ENCODE peak calls at places on chromosomes 5 and 9, in ten cellular contexts. One of them, this sample, is unnamed.

GRCh38 chr9:806285-807156 is 35.0 kb upstream of the DMRT1 start:
- DNase-seq in NB4: peak
- DNase-seq in GM10248: peak
- DNase-seq in astrocyte of the spinal cord: peak
- DNase-seq in AG04450: peak
- DNase-seq in adrenal gland: no peak
- DNase-seq in foreskin fibroblast: peak
- DNase-seq in WTC11: no peak
- DNase-seq in A549: peak
- DNase-seq in progenitor cell of endocrine pancreas: no peak
- DNase-seq in this sample: no peak

GRCh38 chr5:176319827-176320554 is 41.6 kb downstream of the KIAA1191 start:
- DNase-seq in NB4: peak
- DNase-seq in GM10248: no peak
- DNase-seq in astrocyte of the spinal cord: peak
- DNase-seq in AG04450: no peak
- DNase-seq in adrenal gland: no peak
- DNase-seq in foreskin fibroblast: no peak
- DNase-seq in WTC11: no peak
- DNase-seq in A549: peak
- DNase-seq in progenitor cell of endocrine pancreas: no peak
- DNase-seq in this sample: no peak

GRCh38 chr9:117704024-117704575 is at the start of gene TLR4:
- DNase-seq in NB4: peak
- DNase-seq in GM10248: peak
- DNase-seq in astrocyte of the spinal cord: peak
- DNase-seq in AG04450: no peak
- DNase-seq in adrenal gland: peak
- DNase-seq in foreskin fibroblast: peak
- DNase-seq in WTC11: peak
- DNase-seq in A549: no peak
- DNase-seq in progenitor cell of endocrine pancreas: no peak
- DNase-seq in this sample: no peak

GRCh38 chr5:61737991-61738390 is 405.9 kb downstream of the ZSWIM6 start:
- DNase-seq in NB4: no peak
- DNase-seq in GM10248: no peak
- DNase-seq in astrocyte of the spinal cord: no peak
- DNase-seq in AG04450: no peak
- DNase-seq in adrenal gland: no peak
- DNase-seq in foreskin fibroblast: no peak
- DNase-seq in WTC11: no peak
- DNase-seq in A549: no peak
- DNase-seq in progenitor cell of endocrine pancreas: no peak
- DNase-seq in this sample: no peak

GRCh38 chr5:129244478-129244877 is 149.9 kb downstream of the ISOC1 start:
- DNase-seq in NB4: no peak
- DNase-seq in GM10248: no peak
- DNase-seq in astrocyte of the spinal cord: no peak
- DNase-seq in AG04450: no peak
- DNase-seq in adrenal gland: no peak
- DNase-seq in foreskin fibroblast: peak
- DNase-seq in WTC11: no peak
- DNase-seq in A549: no peak
- DNase-seq in progenitor cell of endocrine pancreas: no peak
- DNase-seq in this sample: no peak

GRCh38 chr9:27109621-27110020 is 596 bp downstream of the TEK start:
- DNase-seq in NB4: no peak
- DNase-seq in GM10248: no peak
- DNase-seq in astrocyte of the spinal cord: no peak
- DNase-seq in AG04450: no peak
- DNase-seq in adrenal gland: no peak
- DNase-seq in foreskin fibroblast: no peak
- DNase-seq in WTC11: no peak
- DNase-seq in A549: no peak
- DNase-seq in progenitor cell of endocrine pancreas: no peak
- DNase-seq in this sample: no peak

GRCh38 chr9:79616971-79617370 is 45.2 kb downstream of the TLE4 start:
- DNase-seq in NB4: no peak
- DNase-seq in GM10248: no peak
- DNase-seq in astrocyte of the spinal cord: no peak
- DNase-seq in AG04450: no peak
- DNase-seq in adrenal gland: peak
- DNase-seq in foreskin fibroblast: no peak
- DNase-seq in WTC11: no peak
- DNase-seq in A549: no peak
- DNase-seq in progenitor cell of endocrine pancreas: no peak
- DNase-seq in this sample: no peak

GRCh38 chr5:139636207-139636792 is 11.8 kb upstream of the CXXC5 start:
- DNase-seq in NB4: no peak
- DNase-seq in GM10248: peak
- DNase-seq in astrocyte of the spinal cord: peak
- DNase-seq in AG04450: no peak
- DNase-seq in adrenal gland: no peak
- DNase-seq in foreskin fibroblast: no peak
- DNase-seq in WTC11: no peak
- DNase-seq in A549: no peak
- DNase-seq in progenitor cell of endocrine pancreas: no peak
- DNase-seq in this sample: no peak

GRCh38 chr9:1055156-1055555 is 5.0 kb downstream of the DMRT2 start:
- DNase-seq in NB4: no peak
- DNase-seq in GM10248: no peak
- DNase-seq in astrocyte of the spinal cord: no peak
- DNase-seq in AG04450: no peak
- DNase-seq in adrenal gland: no peak
- DNase-seq in foreskin fibroblast: no peak
- DNase-seq in WTC11: no peak
- DNase-seq in A549: no peak
- DNase-seq in progenitor cell of endocrine pancreas: no peak
- DNase-seq in this sample: no peak

GRCh38 chr9:104860280-104860679 is 67.7 kb downstream of the ABCA1 start:
- DNase-seq in NB4: peak
- DNase-seq in GM10248: peak
- DNase-seq in astrocyte of the spinal cord: no peak
- DNase-seq in AG04450: no peak
- DNase-seq in adrenal gland: no peak
- DNase-seq in foreskin fibroblast: no peak
- DNase-seq in WTC11: no peak
- DNase-seq in A549: no peak
- DNase-seq in progenitor cell of endocrine pancreas: no peak
- DNase-seq in this sample: no peak

GRCh38 chr9:104866186-104866585 is 61.8 kb downstream of the ABCA1 start:
- DNase-seq in NB4: no peak
- DNase-seq in GM10248: no peak
- DNase-seq in astrocyte of the spinal cord: peak
- DNase-seq in AG04450: no peak
- DNase-seq in adrenal gland: peak
- DNase-seq in foreskin fibroblast: peak
- DNase-seq in WTC11: no peak
- DNase-seq in A549: no peak
- DNase-seq in progenitor cell of endocrine pancreas: no peak
- DNase-seq in this sample: no peak

GRCh38 chr9:104864675-104865104 is 63.3 kb downstream of the ABCA1 start:
- DNase-seq in NB4: no peak
- DNase-seq in GM10248: no peak
- DNase-seq in astrocyte of the spinal cord: peak
- DNase-seq in AG04450: peak
- DNase-seq in adrenal gland: no peak
- DNase-seq in foreskin fibroblast: peak
- DNase-seq in WTC11: no peak
- DNase-seq in A549: no peak
- DNase-seq in progenitor cell of endocrine pancreas: no peak
- DNase-seq in this sample: no peak

GRCh38 chr9:104861406-104861805 is 66.5 kb downstream of the ABCA1 start:
- DNase-seq in NB4: peak
- DNase-seq in GM10248: no peak
- DNase-seq in astrocyte of the spinal cord: no peak
- DNase-seq in AG04450: no peak
- DNase-seq in adrenal gland: no peak
- DNase-seq in foreskin fibroblast: no peak
- DNase-seq in WTC11: no peak
- DNase-seq in A549: no peak
- DNase-seq in progenitor cell of endocrine pancreas: no peak
- DNase-seq in this sample: no peak

GRCh38 chr9:104863180-104863883 is 64.6 kb downstream of the ABCA1 start:
- DNase-seq in NB4: peak
- DNase-seq in GM10248: peak
- DNase-seq in astrocyte of the spinal cord: peak
- DNase-seq in AG04450: peak
- DNase-seq in adrenal gland: peak
- DNase-seq in foreskin fibroblast: peak
- DNase-seq in WTC11: peak
- DNase-seq in A549: peak
- DNase-seq in progenitor cell of endocrine pancreas: no peak
- DNase-seq in this sample: no peak
- TF ChIP-seq CTCF in NB4: peak
- TF ChIP-seq CTCF in GM10248: peak
- TF ChIP-seq CTCF in astrocyte of the spinal cord: peak
- TF ChIP-seq CTCF in AG04450: peak
- TF ChIP-seq CTCF in adrenal gland: peak
- TF ChIP-seq CTCF in foreskin fibroblast: peak
- TF ChIP-seq CTCF in WTC11: peak
- TF ChIP-seq CTCF in A549: peak
- TF ChIP-seq CTCF in progenitor cell of endocrine pancreas: peak
- TF ChIP-seq CTCF in this sample: peak

DNA sequence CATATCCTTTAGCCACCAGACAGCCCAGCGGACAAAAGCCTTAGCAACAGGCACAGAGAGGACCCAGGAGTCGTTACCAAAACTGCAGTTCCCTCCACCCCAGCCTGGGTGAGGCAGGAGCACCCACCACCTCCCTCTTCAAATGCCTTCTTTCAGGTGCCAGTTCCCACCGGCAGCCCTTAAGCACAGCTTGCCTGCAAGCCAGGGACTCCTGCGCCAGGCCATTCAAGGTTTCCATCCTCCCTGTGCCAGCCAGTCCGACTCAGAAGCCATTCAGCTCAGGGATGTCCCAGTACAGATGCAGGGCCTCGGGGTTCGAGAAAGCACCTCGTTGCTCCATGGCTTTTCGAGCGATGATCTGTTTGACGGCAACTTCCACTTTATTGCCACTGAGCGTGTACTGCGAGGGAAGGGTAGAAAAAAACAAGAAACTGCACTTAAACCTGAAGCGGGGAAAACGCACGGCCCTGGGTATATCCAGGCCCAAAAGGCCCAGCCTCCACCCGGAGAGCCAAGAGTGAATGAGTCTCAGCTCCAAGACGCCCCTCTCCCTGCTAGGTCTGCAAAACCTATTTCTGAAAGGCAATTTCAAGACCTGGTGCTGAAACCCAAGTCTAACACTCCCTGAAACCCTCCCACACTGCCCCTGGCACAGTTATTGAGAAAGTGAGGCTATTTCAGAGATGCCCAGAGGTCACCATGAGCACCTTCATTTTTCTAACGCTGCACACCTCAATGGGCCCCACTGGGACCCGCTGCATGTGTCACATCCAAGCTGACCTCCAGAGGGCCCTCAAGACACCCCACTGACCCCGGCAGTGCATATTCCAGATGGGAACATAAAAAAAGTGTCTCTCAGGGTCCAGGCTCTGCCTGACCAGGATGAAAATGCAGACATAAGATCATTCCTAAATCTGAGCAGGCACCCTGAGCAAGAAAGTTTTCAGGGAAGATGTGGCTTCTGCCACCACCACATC is 36.8 kb upstream of the ZNF354A start:
- DNase-seq in NB4: no peak
- DNase-seq in GM10248: no peak
- DNase-seq in astrocyte of the spinal cord: no peak
- DNase-seq in AG04450: no peak
- DNase-seq in adrenal gland: no peak
- DNase-seq in foreskin fibroblast: no peak
- DNase-seq in WTC11: peak
- DNase-seq in A549: no peak
- DNase-seq in progenitor cell of endocrine pancreas: no peak
- DNase-seq in this sample: no peak
- TF ChIP-seq CTCF in NB4: peak
- TF ChIP-seq CTCF in GM10248: no peak
- TF ChIP-seq CTCF in astrocyte of the spinal cord: no peak
- TF ChIP-seq CTCF in AG04450: no peak
- TF ChIP-seq CTCF in adrenal gland: no peak
- TF ChIP-seq CTCF in foreskin fibroblast: no peak
- TF ChIP-seq CTCF in WTC11: no peak
- TF ChIP-seq CTCF in A549: no peak
- TF ChIP-seq CTCF in progenitor cell of endocrine pancreas: peak
- TF ChIP-seq CTCF in this sample: no peak

GRCh38 chr5:4083591-4084337 is 488.1 kb downstream of the IRX1 start:
- DNase-seq in NB4: no peak
- DNase-seq in GM10248: no peak
- DNase-seq in astrocyte of the spinal cord: no peak
- DNase-seq in AG04450: no peak
- DNase-seq in adrenal gland: no peak
- DNase-seq in foreskin fibroblast: no peak
- DNase-seq in WTC11: no peak
- DNase-seq in A549: no peak
- DNase-seq in progenitor cell of endocrine pancreas: no peak
- DNase-seq in this sample: no peak

GRCh38 chr5:4087110-4087509 is 491.5 kb downstream of the IRX1 start:
- DNase-seq in NB4: no peak
- DNase-seq in GM10248: no peak
- DNase-seq in astrocyte of the spinal cord: no peak
- DNase-seq in AG04450: no peak
- DNase-seq in adrenal gland: no peak
- DNase-seq in foreskin fibroblast: no peak
- DNase-seq in WTC11: no peak
- DNase-seq in A549: no peak
- DNase-seq in progenitor cell of endocrine pancreas: no peak
- DNase-seq in this sample: no peak

GRCh38 chr5:4086081-4086480 is 490.4 kb downstream of the IRX1 start:
- DNase-seq in NB4: no peak
- DNase-seq in GM10248: no peak
- DNase-seq in astrocyte of the spinal cord: no peak
- DNase-seq in AG04450: no peak
- DNase-seq in adrenal gland: no peak
- DNase-seq in foreskin fibroblast: no peak
- DNase-seq in WTC11: no peak
- DNase-seq in A549: no peak
- DNase-seq in progenitor cell of endocrine pancreas: no peak
- DNase-seq in this sample: no peak

GRCh38 chr5:4093970-4094369 is 498.3 kb downstream of the IRX1 start:
- DNase-seq in NB4: no peak
- DNase-seq in GM10248: no peak
- DNase-seq in astrocyte of the spinal cord: no peak
- DNase-seq in AG04450: no peak
- DNase-seq in adrenal gland: no peak
- DNase-seq in foreskin fibroblast: no peak
- DNase-seq in WTC11: no peak
- DNase-seq in A549: no peak
- DNase-seq in progenitor cell of endocrine pancreas: no peak
- DNase-seq in this sample: no peak

GRCh38 chr5:4089087-4089486 is 493.5 kb downstream of the IRX1 start:
- DNase-seq in NB4: no peak
- DNase-seq in GM10248: no peak
- DNase-seq in astrocyte of the spinal cord: no peak
- DNase-seq in AG04450: no peak
- DNase-seq in adrenal gland: no peak
- DNase-seq in foreskin fibroblast: no peak
- DNase-seq in WTC11: no peak
- DNase-seq in A549: no peak
- DNase-seq in progenitor cell of endocrine pancreas: no peak
- DNase-seq in this sample: no peak
- TF ChIP-seq CTCF in NB4: no peak
- TF ChIP-seq CTCF in GM10248: no peak
- TF ChIP-seq CTCF in astrocyte of the spinal cord: no peak
- TF ChIP-seq CTCF in AG04450: no peak
- TF ChIP-seq CTCF in adrenal gland: no peak
- TF ChIP-seq CTCF in foreskin fibroblast: no peak
- TF ChIP-seq CTCF in WTC11: no peak
- TF ChIP-seq CTCF in A549: no peak
- TF ChIP-seq CTCF in progenitor cell of endocrine pancreas: no peak
- TF ChIP-seq CTCF in this sample: no peak

GRCh38 chr5:73422164-73422563 is 26.4 kb downstream of the FOXD1 start:
- DNase-seq in NB4: no peak
- DNase-seq in GM10248: no peak
- DNase-seq in astrocyte of the spinal cord: no peak
- DNase-seq in AG04450: no peak
- DNase-seq in adrenal gland: no peak
- DNase-seq in foreskin fibroblast: no peak
- DNase-seq in WTC11: no peak
- DNase-seq in A549: no peak
- DNase-seq in progenitor cell of endocrine pancreas: no peak
- DNase-seq in this sample: no peak
- TF ChIP-seq CTCF in NB4: no peak
- TF ChIP-seq CTCF in GM10248: no peak
- TF ChIP-seq CTCF in astrocyte of the spinal cord: no peak
- TF ChIP-seq CTCF in AG04450: no peak
- TF ChIP-seq CTCF in adrenal gland: no peak
- TF ChIP-seq CTCF in foreskin fibroblast: no peak
- TF ChIP-seq CTCF in WTC11: no peak
- TF ChIP-seq CTCF in A549: peak
- TF ChIP-seq CTCF in progenitor cell of endocrine pancreas: no peak
- TF ChIP-seq CTCF in this sample: peak

This sample was measured in osteocyte.